ENCODE peak calls at places on chromosomes 11 and 22, in eight cellular contexts. One of them, this sample, is unnamed.

GRCh38 chr11:27329867-27330632 is 33.0 kb downstream of the CCDC34 start:
- DNase-seq in lower leg skin: no peak
- DNase-seq in NCI-H774: no peak
- DNase-seq in T-helper 1 cell: no peak
- DNase-seq in sigmoid colon: no peak
- DNase-seq in fibroblast of mammary gland: peak; percentile 7
- DNase-seq in K562: no peak
- DNase-seq in heart right ventricle: no peak
- DNase-seq in this sample: no peak

GRCh38 chr11:844693-845644 is 2.3 kb downstream of the TSPAN4 start:
- DNase-seq in lower leg skin: peak; percentile 99
- DNase-seq in NCI-H774: no peak
- DNase-seq in T-helper 1 cell: no peak
- DNase-seq in sigmoid colon: peak; percentile 99
- DNase-seq in fibroblast of mammary gland: peak; percentile 94
- DNase-seq in K562: peak; percentile 69
- DNase-seq in heart right ventricle: peak; percentile 96
- DNase-seq in this sample: no peak

GRCh38 chr11:15742626-15743243 is 613.6 kb downstream of the SOX6 start:
- DNase-seq in lower leg skin: no peak
- DNase-seq in NCI-H774: peak; percentile 70
- DNase-seq in T-helper 1 cell: no peak
- DNase-seq in sigmoid colon: no peak
- DNase-seq in fibroblast of mammary gland: no peak
- DNase-seq in K562: no peak
- DNase-seq in heart right ventricle: no peak
- DNase-seq in this sample: no peak

GRCh38 chr11:125156346-125156745 is 8.2 kb upstream of the PKNOX2 start:
- DNase-seq in lower leg skin: peak; percentile 34
- DNase-seq in NCI-H774: no peak
- DNase-seq in T-helper 1 cell: no peak
- DNase-seq in sigmoid colon: no peak
- DNase-seq in fibroblast of mammary gland: no peak
- DNase-seq in K562: no peak
- DNase-seq in heart right ventricle: no peak
- DNase-seq in this sample: no peak

GRCh38 chr11:26846222-26846621 is 124.4 kb upstream of the SLC5A12 start:
- DNase-seq in lower leg skin: no peak
- DNase-seq in NCI-H774: no peak
- DNase-seq in T-helper 1 cell: no peak
- DNase-seq in sigmoid colon: no peak
- DNase-seq in fibroblast of mammary gland: no peak
- DNase-seq in K562: no peak
- DNase-seq in heart right ventricle: no peak
- DNase-seq in this sample: no peak

GRCh38 chr11:64849600-64850356 is 5.3 kb upstream of the CDC42BPG start:
- DNase-seq in lower leg skin: no peak
- DNase-seq in NCI-H774: no peak
- DNase-seq in T-helper 1 cell: no peak
- DNase-seq in sigmoid colon: no peak
- DNase-seq in fibroblast of mammary gland: peak; percentile 50
- DNase-seq in K562: no peak
- DNase-seq in heart right ventricle: peak; percentile 79
- DNase-seq in this sample: no peak

GRCh38 chr11:85947431-85948272 is 92.5 kb downstream of the CCDC83 start:
- DNase-seq in lower leg skin: no peak
- DNase-seq in NCI-H774: no peak
- DNase-seq in T-helper 1 cell: no peak
- DNase-seq in sigmoid colon: no peak
- DNase-seq in fibroblast of mammary gland: peak; percentile 93
- DNase-seq in K562: no peak
- DNase-seq in heart right ventricle: peak; percentile 74
- DNase-seq in this sample: no peak

GRCh38 chr11:77876045-77876444 is 55.1 kb downstream of the AAMDC start:
- DNase-seq in lower leg skin: no peak
- DNase-seq in NCI-H774: no peak
- DNase-seq in T-helper 1 cell: no peak
- DNase-seq in sigmoid colon: no peak
- DNase-seq in fibroblast of mammary gland: no peak
- DNase-seq in K562: no peak
- DNase-seq in heart right ventricle: no peak
- DNase-seq in this sample: no peak

GRCh38 chr11:33622806-33623205 is 77.8 kb downstream of the C11orf91 start:
- DNase-seq in lower leg skin: no peak
- DNase-seq in NCI-H774: no peak
- DNase-seq in T-helper 1 cell: no peak
- DNase-seq in sigmoid colon: no peak
- DNase-seq in fibroblast of mammary gland: no peak
- DNase-seq in K562: no peak
- DNase-seq in heart right ventricle: no peak
- DNase-seq in this sample: no peak

GRCh38 chr11:46513934-46514342 is 79.9 kb downstream of the AMBRA1 start:
- DNase-seq in lower leg skin: peak; percentile 86
- DNase-seq in NCI-H774: no peak
- DNase-seq in T-helper 1 cell: no peak
- DNase-seq in sigmoid colon: peak; percentile 87
- DNase-seq in fibroblast of mammary gland: peak; percentile 49
- DNase-seq in K562: no peak
- DNase-seq in heart right ventricle: peak; percentile 59
- DNase-seq in this sample: peak; percentile 72

GRCh38 chr11:94149435-94149834 is 20.8 kb downstream of the PANX1 start:
- DNase-seq in lower leg skin: no peak
- DNase-seq in NCI-H774: no peak
- DNase-seq in T-helper 1 cell: no peak
- DNase-seq in sigmoid colon: no peak
- DNase-seq in fibroblast of mammary gland: peak; percentile 89
- DNase-seq in K562: no peak
- DNase-seq in heart right ventricle: no peak
- DNase-seq in this sample: no peak

GRCh38 chr11:78651923-78652602 is 77.4 kb upstream of the NARS2 start:
- DNase-seq in lower leg skin: peak; percentile 53
- DNase-seq in NCI-H774: no peak
- DNase-seq in T-helper 1 cell: no peak
- DNase-seq in sigmoid colon: no peak
- DNase-seq in fibroblast of mammary gland: no peak
- DNase-seq in K562: no peak
- DNase-seq in heart right ventricle: no peak
- DNase-seq in this sample: peak; percentile 4

GRCh38 chr11:58285483-58286040 is 17.5 kb upstream of the OR10W1 start:
- DNase-seq in lower leg skin: no peak
- DNase-seq in NCI-H774: no peak
- DNase-seq in T-helper 1 cell: no peak
- DNase-seq in sigmoid colon: no peak
- DNase-seq in fibroblast of mammary gland: no peak
- DNase-seq in K562: no peak
- DNase-seq in heart right ventricle: no peak
- DNase-seq in this sample: no peak

GRCh38 chr11:35393093-35393492 is 26.3 kb downstream of the SLC1A2 start:
- DNase-seq in lower leg skin: no peak
- DNase-seq in NCI-H774: no peak
- DNase-seq in T-helper 1 cell: no peak
- DNase-seq in sigmoid colon: no peak
- DNase-seq in fibroblast of mammary gland: peak; percentile 49
- DNase-seq in K562: no peak
- DNase-seq in heart right ventricle: no peak
- DNase-seq in this sample: peak; percentile 58

GRCh38 chr22:26398741-26399153 is 30.3 kb upstream of the ASPHD2 start:
- DNase-seq in lower leg skin: peak; percentile 86
- DNase-seq in NCI-H774: no peak
- DNase-seq in T-helper 1 cell: peak; percentile 14
- DNase-seq in sigmoid colon: peak; percentile 72
- DNase-seq in fibroblast of mammary gland: peak; percentile 78
- DNase-seq in K562: peak; percentile 31
- DNase-seq in heart right ventricle: peak; percentile 43
- DNase-seq in this sample: no peak

GRCh38 chr11:17719028-17719939 is at the start of gene MYOD1:
- DNase-seq in lower leg skin: no peak
- DNase-seq in NCI-H774: no peak
- DNase-seq in T-helper 1 cell: no peak
- DNase-seq in sigmoid colon: peak; percentile 63
- DNase-seq in fibroblast of mammary gland: peak; percentile 5
- DNase-seq in K562: no peak
- DNase-seq in heart right ventricle: no peak
- DNase-seq in this sample: no peak

GRCh38 chr11:119436715-119437114 is 13.7 kb upstream of the THY1 start:
- DNase-seq in lower leg skin: no peak
- DNase-seq in NCI-H774: no peak
- DNase-seq in T-helper 1 cell: no peak
- DNase-seq in sigmoid colon: no peak
- DNase-seq in fibroblast of mammary gland: no peak
- DNase-seq in K562: no peak
- DNase-seq in heart right ventricle: no peak
- DNase-seq in this sample: no peak

GRCh38 chr11:26944866-26945664 is 48.8 kb upstream of the FIBIN start:
- DNase-seq in lower leg skin: no peak
- DNase-seq in NCI-H774: no peak
- DNase-seq in T-helper 1 cell: no peak
- DNase-seq in sigmoid colon: no peak
- DNase-seq in fibroblast of mammary gland: peak; percentile 97
- DNase-seq in K562: no peak
- DNase-seq in heart right ventricle: no peak
- DNase-seq in this sample: no peak

This sample was measured in NCI-H524 treated with DMSO at 0.1 percent for 48 hours.